ENCODE peak calls at places on chromosomes 7 and 10, in nine cellular contexts. P is fibroblast of lung, X is mammary epithelial cell, B is IMR-90, C is HCT116, G is MM.1S, J is DND-41, I is hepatocyte, U is GM23338. L is an unnamed sample.

GRCh38 chr10:47136866-47137265 is 163.1 kb upstream of the GDF10 start:
- DNase-seq in C (no peak), I (no peak), J (no peak), U (no peak), G (no peak), P (no peak), X (no peak), B (peak; percentile 49), L (no peak)

GRCh38 chr10:6095810-6096209 is 7.0 kb downstream of the RBM17 start:
- DNase-seq in B (no peak), U (no peak), J (no peak), G (no peak), C (no peak), P (no peak), I (no peak), X (no peak), L (no peak)

GRCh38 chr10:70132098-70133029 is at the start of gene AIFM2:
- DNase-seq in U (peak; percentile 91), I (peak; percentile 94), X (peak; percentile 68), G (peak; percentile 51), C (peak; percentile 40), B (peak; percentile 61), P (peak; percentile 71), J (peak; percentile 17), L (peak; percentile 44)

GRCh38 chr10:14954934-14955333 is 1.0 kb upstream of the DCLRE1C start:
- DNase-seq in J (no peak), X (no peak), U (no peak), G (no peak), P (no peak), C (no peak), B (no peak), I (no peak), L (no peak)

GRCh38 chr10:71531485-71532446 is 135.0 kb downstream of the CDH23 start:
- DNase-seq in U (no peak), C (no peak), J (peak; percentile 11), P (no peak), B (no peak), G (no peak), I (no peak), X (no peak), L (no peak)

GRCh38 chr7:93910076-93910994 is 4.0 kb downstream of the GNGT1 start:
- DNase-seq in J (no peak), I (no peak), X (no peak), P (peak; percentile 86), B (peak; percentile 84), G (no peak), C (no peak), U (no peak), L (peak; percentile 84)

GRCh38 chr10:88489107-88489506 is 94.0 kb downstream of the RNLS start:
- DNase-seq in U (no peak), I (no peak), G (peak; percentile 12), C (no peak), X (no peak), B (no peak), P (no peak), J (no peak), L (no peak)

GRCh38 chr7:47285860-47286491 is 295.9 kb downstream of the TNS3 start:
- DNase-seq in J (no peak), C (no peak), I (no peak), X (no peak), U (peak; percentile 16), P (peak; percentile 61), G (no peak), B (no peak), L (peak; percentile 52)

GRCh38 chr10:24622781-24623301 is 100.8 kb downstream of the ARHGAP21 start:
- DNase-seq in G (no peak), U (no peak), X (no peak), B (peak; percentile 66), P (peak; percentile 50), J (no peak), I (no peak), C (no peak), L (peak; percentile 37)

GRCh38 chr10:90965720-90966119 is 44.8 kb upstream of the ANKRD1 start:
- DNase-seq in U (no peak), J (no peak), I (no peak), G (no peak), C (no peak), X (no peak), P (no peak), B (no peak), L (no peak)

GRCh38 chr10:90969148-90969547 is 48.3 kb upstream of the ANKRD1 start:
- DNase-seq in B (no peak), P (peak; percentile 30), J (peak; percentile 1), C (no peak), X (peak; percentile 56), U (no peak), G (no peak), I (no peak), L (no peak)

GRCh38 chr10:90968448-90969086 is 47.7 kb upstream of the ANKRD1 start:
- DNase-seq in P (peak; percentile 98), G (no peak), I (no peak), U (no peak), J (no peak), C (no peak), X (peak; percentile 68), B (peak; percentile 83), L (peak; percentile 97)

GRCh38 chr10:90966146-90966545 is 45.3 kb upstream of the ANKRD1 start:
- DNase-seq in P (no peak), B (no peak), G (no peak), I (no peak), X (no peak), U (no peak), C (no peak), J (no peak), L (no peak)

GRCh38 chr10:90967865-90968264 is 47.0 kb upstream of the ANKRD1 start:
- DNase-seq in B (no peak), I (no peak), X (no peak), C (no peak), U (no peak), G (no peak), P (no peak), J (no peak), L (no peak)
- H3K27ac ChIP-seq in B (no peak overlapping the region), I (no peak overlapping the region), X (no peak overlapping the region), C (no peak overlapping the region), U (no peak overlapping the region), G (no peak overlapping the region), P (no peak overlapping the region), J (peak overlapping the region; percentile 70), L (no peak overlapping the region)

GRCh38 chr10:3093996-3094395 is 26.6 kb downstream of the PFKP start:
- DNase-seq in C (no peak), J (no peak), P (no peak), I (no peak), B (no peak), X (no peak), U (no peak), G (no peak), L (no peak)

GRCh38 chr10:3090388-3090787 is 23.0 kb downstream of the PFKP start:
- DNase-seq in B (no peak), P (peak; percentile 23), X (no peak), U (no peak), G (no peak), C (no peak), I (no peak), J (no peak), L (no peak)

GRCh38 chr10:3091921-3092320 is 24.6 kb downstream of the PFKP start:
- DNase-seq in C (no peak), X (no peak), J (no peak), I (no peak), P (no peak), B (no peak), U (no peak), G (no peak), L (no peak)

GRCh38 chr10:3090914-3091313 is 23.6 kb downstream of the PFKP start:
- DNase-seq in X (peak; percentile 78), P (peak; percentile 79), C (peak; percentile 73), I (peak; percentile 66), G (no peak), J (no peak), U (peak; percentile 54), B (peak; percentile 57), L (peak; percentile 75)

DNA sequence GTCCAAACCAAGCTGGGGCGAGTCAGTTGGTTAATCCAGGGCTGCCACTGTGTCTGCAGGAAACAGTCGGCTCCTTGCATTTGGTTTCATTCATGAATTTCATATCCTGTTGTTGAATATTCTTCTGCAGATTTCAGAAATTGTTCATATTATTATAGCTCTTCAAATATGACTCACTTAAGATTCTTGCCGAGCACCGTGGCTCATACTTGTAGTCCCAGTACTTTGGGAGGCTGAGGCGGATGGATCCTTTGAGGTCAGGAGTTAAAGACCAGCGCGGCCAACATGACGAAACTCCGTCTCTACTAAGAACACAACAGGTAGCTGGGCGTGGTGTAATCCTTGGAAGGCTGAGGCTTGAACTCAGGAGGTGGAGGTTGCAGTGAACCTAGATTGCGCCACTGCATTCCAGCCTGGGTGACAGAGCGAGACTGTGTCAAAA is 24.0 kb downstream of the PFKP start:
- DNase-seq in B (peak; percentile 94), X (peak; percentile 98), U (no peak), J (no peak), P (peak; percentile 96), G (no peak), C (peak; percentile 91), I (peak; percentile 67), L (peak; percentile 94)
- H3K4me2 ChIP-seq in B (peak overlapping the region; percentile 74), X (peak overlapping the region; percentile 74), U (no peak overlapping the region), J (no peak overlapping the region), P (peak overlapping the region; percentile 18), G (no peak overlapping the region), C (peak overlapping the region; percentile 70), I (peak overlapping the region; percentile 35), L (peak overlapping the region; percentile 65)

DNA sequence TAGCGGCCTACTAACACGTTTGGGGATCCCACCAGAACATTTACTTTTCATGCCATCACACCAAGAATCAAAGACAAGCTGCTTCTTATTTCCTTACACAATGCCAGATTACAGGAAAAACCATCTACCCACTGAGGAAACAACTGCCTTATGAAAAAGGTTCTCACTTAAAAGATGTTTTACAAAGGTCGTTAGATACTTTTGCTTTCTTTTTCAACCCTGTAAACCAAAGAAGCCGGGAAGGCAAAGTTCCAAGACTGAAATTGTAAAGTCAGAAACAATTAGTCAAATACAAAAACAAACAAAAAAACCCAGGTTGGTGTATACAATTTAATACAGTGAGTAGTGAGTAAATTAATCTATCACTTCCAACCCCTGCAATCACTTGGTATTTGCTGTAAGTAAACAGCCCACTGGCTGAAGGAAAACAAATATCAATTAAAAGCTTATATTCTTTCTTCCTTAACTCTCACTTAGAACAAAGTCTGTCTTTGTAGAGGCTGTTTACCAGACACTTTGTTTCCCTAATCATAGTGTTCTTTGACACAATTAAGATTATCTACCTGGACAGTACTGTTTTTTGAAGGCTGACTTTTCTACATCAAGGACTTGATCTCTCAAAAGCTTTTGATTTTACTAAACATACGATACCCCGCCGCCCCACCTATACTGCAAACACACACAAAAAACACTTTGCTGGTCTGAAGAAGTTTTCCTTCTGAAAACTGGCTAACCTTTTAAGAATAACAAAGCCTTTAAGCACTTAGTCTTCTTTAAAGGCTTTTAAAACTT is 18.1 kb downstream of the ERLIN1 start:
- DNase-seq in U (no peak), X (no peak), J (no peak), G (peak; percentile 30), B (no peak), C (no peak), I (no peak), P (no peak), L (no peak)
- H3K27ac ChIP-seq in U (no peak overlapping the region), X (no peak overlapping the region), J (no peak overlapping the region), G (peak overlapping the region; percentile 4), B (no peak overlapping the region), C (no peak overlapping the region), I (peak overlapping the region; percentile 15), P (no peak overlapping the region), L (no peak overlapping the region)

DNA sequence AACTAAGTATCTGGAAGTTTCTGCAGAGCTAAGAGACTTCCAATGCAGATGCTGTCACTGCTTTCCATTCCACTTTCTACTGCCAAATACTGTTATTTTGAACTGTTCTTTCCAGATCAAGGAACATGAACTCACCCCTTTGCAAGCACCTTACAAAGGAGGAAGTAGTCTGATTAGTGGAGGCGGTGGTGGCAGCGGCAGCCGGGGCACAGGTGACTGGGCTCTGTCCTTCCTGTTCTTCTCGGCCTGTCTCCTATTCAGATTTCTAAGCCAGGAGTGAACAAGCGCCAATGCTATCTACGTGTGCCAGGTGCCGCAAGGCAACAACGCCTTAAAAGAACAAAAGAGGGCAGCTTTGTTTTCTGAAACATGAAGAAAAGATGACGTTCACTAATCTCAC is 44.9 kb downstream of the BEND7 start:
- DNase-seq in C (no peak), J (no peak), B (no peak), I (no peak), P (no peak), U (no peak), X (no peak), G (no peak), L (no peak)
- H3K4me2 ChIP-seq in C (no peak overlapping the region), J (no peak overlapping the region), B (no peak overlapping the region), I (no peak overlapping the region), P (no peak overlapping the region), U (no peak overlapping the region), X (no peak overlapping the region), G (no peak overlapping the region), L (no peak overlapping the region)

L was measured in astrocyte.